ENCODE peak calls at places on chromosomes 2 and 18, in ten cellular contexts. M is A549, L is body of pancreas, C is breast epithelium, H is lower leg skin, B is IMR-90, E is esophagus squamous epithelium, W is right lobe of liver, P is uterus, Y is thyroid gland. F is an unnamed sample.

GRCh38 chr2:36088716-36089328 is 266.8 kb upstream of the CRIM1 start:
- DNase-seq in M (no peak), L (no peak), C (no peak), H (no peak), B (no peak), E (no peak), W (no peak), P (no peak), Y (no peak), F (no peak)

GRCh38 chr2:110929528-110929927 is 191.2 kb upstream of the BCL2L11 start:
- DNase-seq in M (no peak), L (no peak), C (no peak), H (no peak), B (no peak), E (no peak), W (no peak), P (no peak), Y (no peak), F (no peak)

GRCh38 chr18:22643731-22644130 is 226.0 kb upstream of the CTAGE1 start:
- DNase-seq in M (no peak), L (no peak), C (no peak), H (no peak), B (peak), E (no peak), W (no peak), P (no peak), Y (no peak), F (no peak)

GRCh38 chr2:104852161-104852689 is 1.7 kb upstream of the POU3F3 start:
- DNase-seq in M (no peak), L (no peak), C (no peak), H (peak), B (no peak), E (no peak), W (peak), P (no peak), Y (no peak), F (no peak)

GRCh38 chr2:9610781-9611548 is 19.8 kb downstream of the YWHAQ start:
- DNase-seq in M (no peak), L (no peak), C (no peak), H (no peak), B (peak), E (no peak), W (no peak), P (no peak), Y (no peak), F (no peak)

GRCh38 chr2:177334940-177335543 is 57.5 kb upstream of the AGPS start:
- DNase-seq in M (peak), L (no peak), C (no peak), H (no peak), B (peak), E (no peak), W (no peak), P (no peak), Y (peak), F (no peak)

GRCh38 chr2:28413152-28413895 is 20.7 kb downstream of the FOSL2 start:
- DNase-seq in M (no peak), L (no peak), C (no peak), H (no peak), B (peak), E (no peak), W (no peak), P (no peak), Y (no peak), F (no peak)

GRCh38 chr2:189526936-189527654 is 53.5 kb downstream of the SLC40A1 start:
- DNase-seq in M (no peak), L (no peak), C (no peak), H (peak), B (no peak), E (no peak), W (no peak), P (peak), Y (no peak), F (no peak)

GRCh38 chr2:137910641-137911040 is 53.6 kb upstream of the HNMT start:
- DNase-seq in M (no peak), L (no peak), C (no peak), H (no peak), B (peak), E (no peak), W (no peak), P (no peak), Y (no peak), F (no peak)

GRCh38 chr2:105127288-105127915 is 89.5 kb downstream of the MRPS9 start:
- DNase-seq in M (no peak), L (no peak), C (no peak), H (no peak), B (no peak), E (no peak), W (no peak), P (no peak), Y (no peak), F (no peak)

GRCh38 chr2:135945521-135945920 is 39.9 kb downstream of the DARS1 start:
- DNase-seq in M (no peak), L (no peak), C (no peak), H (no peak), B (no peak), E (no peak), W (no peak), P (no peak), Y (no peak), F (no peak)

GRCh38 chr2:98772531-98772930 is 41.6 kb upstream of the MGAT4A start:
- DNase-seq in M (no peak), L (no peak), C (peak), H (no peak), B (no peak), E (no peak), W (no peak), P (no peak), Y (no peak), F (no peak)

GRCh38 chr18:68330658-68331057 is 384.2 kb downstream of the TMX3 start:
- DNase-seq in M (no peak), L (no peak), C (no peak), H (no peak), B (no peak), E (no peak), W (no peak), P (no peak), Y (no peak), F (no peak)

GRCh38 chr2:199798004-199798403 is 53.0 kb downstream of the FTCDNL1 start:
- DNase-seq in M (no peak), L (no peak), C (no peak), H (no peak), B (no peak), E (no peak), W (no peak), P (no peak), Y (no peak), F (no peak)

GRCh38 chr2:193738892-193739291 is 1544.2 kb upstream of the TMEFF2 start:
- DNase-seq in M (no peak), L (no peak), C (no peak), H (no peak), B (no peak), E (no peak), W (no peak), P (no peak), Y (no peak), F (no peak)

GRCh38 chr18:75533954-75534353 is 106.5 kb upstream of the SMIM21 start:
- DNase-seq in M (no peak), L (no peak), C (no peak), H (no peak), B (peak), E (no peak), W (no peak), P (no peak), Y (no peak), F (no peak)

GRCh38 chr2:42474765-42475454 is 18.9 kb downstream of the KCNG3 start:
- DNase-seq in M (no peak), L (no peak), C (no peak), H (no peak), B (no peak), E (no peak), W (no peak), P (no peak), Y (no peak), F (no peak)

GRCh38 chr18:79413901-79414300 is 18.2 kb downstream of the NFATC1 start:
- DNase-seq in M (no peak), L (no peak), C (no peak), H (no peak), B (no peak), E (no peak), W (peak), P (no peak), Y (peak), F (no peak)

GRCh38 chr2:190150413-190150812 is 87.9 kb upstream of the MSTN start:
- DNase-seq in M (no peak), L (no peak), C (no peak), H (no peak), B (no peak), E (no peak), W (no peak), P (no peak), Y (no peak), F (no peak)

GRCh38 chr2:43610361-43610760 is 14.5 kb upstream of the THADA start:
- DNase-seq in M (no peak), L (no peak), C (no peak), H (no peak), B (no peak), E (no peak), W (no peak), P (no peak), Y (no peak), F (no peak)

GRCh38 chr2:218029366-218030360 is 26.9 kb upstream of the TNS1 start:
- DNase-seq in M (no peak), L (no peak), C (no peak), H (peak), B (peak), E (no peak), W (no peak), P (no peak), Y (peak), F (peak)

GRCh38 chr18:51236225-51236624 is 38.7 kb upstream of the MEX3C start:
- DNase-seq in M (peak), L (no peak), C (no peak), H (no peak), B (peak), E (no peak), W (no peak), P (no peak), Y (no peak), F (no peak)

GRCh38 chr2:207161724-207162123 is 4.0 kb downstream of the KLF7 start:
- DNase-seq in M (no peak), L (no peak), C (no peak), H (no peak), B (peak), E (no peak), W (no peak), P (no peak), Y (no peak), F (no peak)

GRCh38 chr2:159694500-159695040 is 17.7 kb upstream of the MARCHF7 start:
- DNase-seq in M (no peak), L (no peak), C (no peak), H (no peak), B (no peak), E (no peak), W (no peak), P (no peak), Y (no peak), F (no peak)

GRCh38 chr2:138846216-138846821 is 66.1 kb upstream of the NXPH2 start:
- DNase-seq in M (peak), L (no peak), C (no peak), H (no peak), B (peak), E (no peak), W (no peak), P (no peak), Y (no peak), F (no peak)

DNA sequence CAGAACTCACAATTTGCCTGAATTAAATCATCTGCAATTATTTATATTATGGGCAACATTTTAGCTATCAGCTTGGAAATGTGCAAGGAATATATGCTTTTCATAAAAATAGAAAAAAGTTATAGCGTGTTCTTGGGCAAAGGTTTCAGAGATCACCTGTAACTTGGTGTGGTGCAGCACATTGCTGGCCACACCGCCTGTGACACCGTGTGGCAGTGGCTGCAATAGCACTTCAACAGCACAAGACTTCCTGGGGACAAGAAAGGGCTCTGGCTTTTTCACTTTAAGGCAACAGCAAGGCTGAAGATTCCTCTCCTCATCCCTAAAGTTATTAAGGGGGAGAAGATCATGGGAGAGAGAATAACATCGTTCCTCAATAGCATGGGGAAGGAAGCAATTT is 14.8 kb upstream of the SERPINB3 start:
- DNase-seq in M (no peak), L (peak), C (no peak), H (no peak), B (no peak), E (no peak), W (peak), P (no peak), Y (no peak), F (peak)
- TF ChIP-seq CTCF in M (no peak), L (peak), C (no peak), H (no peak), B (no peak), E (peak), W (peak), P (no peak), Y (no peak), F (peak)

GRCh38 chr2:231456295-231457004 is 7.8 kb downstream of the NCL start:
- DNase-seq in M (no peak), L (no peak), C (no peak), H (no peak), B (no peak), E (no peak), W (no peak), P (no peak), Y (no peak), F (no peak)

GRCh38 chr2:231457101-231457500 is 7.2 kb downstream of the NCL start:
- DNase-seq in M (no peak), L (no peak), C (no peak), H (no peak), B (peak), E (no peak), W (no peak), P (no peak), Y (no peak), F (no peak)

GRCh38 chr2:231455890-231456289 is 8.4 kb downstream of the NCL start:
- DNase-seq in M (no peak), L (no peak), C (no peak), H (no peak), B (no peak), E (no peak), W (no peak), P (no peak), Y (no peak), F (no peak)

GRCh38 chr2:231454361-231454791 is 9.9 kb downstream of the NCL start:
- DNase-seq in M (no peak), L (no peak), C (no peak), H (no peak), B (no peak), E (no peak), W (no peak), P (no peak), Y (no peak), F (no peak)

GRCh38 chr2:231455222-231455621 is 9.1 kb downstream of the NCL start:
- DNase-seq in M (no peak), L (no peak), C (no peak), H (no peak), B (no peak), E (no peak), W (no peak), P (no peak), Y (no peak), F (no peak)
- TF ChIP-seq POLR2A in M (no peak), L (no peak), C (no peak), H (no peak), B (no peak), E (no peak), W (no peak), P (no peak), Y (no peak), F (no peak)

GRCh38 chr2:2656046-2656715 is 325.1 kb upstream of the MYT1L start:
- DNase-seq in M (no peak), L (peak), C (no peak), H (no peak), B (no peak), E (no peak), W (no peak), P (no peak), Y (peak), F (no peak)
- TF ChIP-seq CTCF in M (no peak), L (no peak), C (no peak), H (no peak), B (no peak), E (no peak), W (no peak), P (no peak), Y (no peak), F (no peak)

GRCh38 chr2:37617119-37617892 is 54.1 kb downstream of the CDC42EP3 start:
- DNase-seq in M (no peak), L (no peak), C (no peak), H (no peak), B (no peak), E (no peak), W (no peak), P (no peak), Y (no peak), F (no peak)
- TF ChIP-seq POLR2A in M (no peak), L (no peak), C (no peak), H (no peak), B (no peak), E (no peak), W (no peak), P (no peak), Y (no peak), F (no peak)

DNA sequence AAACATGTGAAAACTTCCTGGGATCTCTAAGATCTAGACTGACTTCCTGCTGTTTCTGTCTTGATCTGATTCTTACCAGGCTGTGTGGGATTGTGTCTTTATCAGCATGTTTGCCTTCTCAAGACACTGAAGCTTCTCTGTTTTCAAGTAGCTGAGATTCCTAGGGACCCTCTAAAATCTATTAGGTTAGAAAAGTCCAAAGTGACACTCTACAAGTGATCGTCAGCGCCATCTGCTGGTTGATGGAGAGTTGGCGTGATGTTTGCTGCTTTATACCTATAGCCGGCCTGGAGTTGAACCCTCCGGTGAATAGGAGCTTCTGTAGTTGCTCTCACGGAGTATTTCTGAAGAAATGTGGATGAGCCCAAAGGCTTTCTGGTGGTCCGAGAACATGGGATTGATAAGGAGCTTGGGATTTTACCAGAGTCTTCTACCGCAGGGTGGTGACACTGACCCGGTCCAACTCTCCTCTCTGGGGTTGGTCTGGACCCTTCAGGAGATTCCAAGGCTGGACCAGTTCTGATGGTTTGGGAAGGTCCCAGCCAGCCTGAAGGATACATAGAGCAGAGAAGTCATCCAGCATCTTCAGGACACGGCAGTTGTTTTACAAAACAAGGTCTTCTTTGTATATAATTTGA is 96.0 kb upstream of the TTC39C start:
- DNase-seq in M (peak), L (peak), C (peak), H (peak), B (peak), E (no peak), W (no peak), P (peak), Y (peak), F (peak)
- TF ChIP-seq CTCF in M (peak), L (peak), C (peak), H (no peak), B (peak), E (peak), W (peak), P (peak), Y (peak), F (peak)

GRCh38 chr18:6929370-6930102 is 188.1 kb downstream of the LAMA1 start:
- DNase-seq in M (no peak), L (peak), C (no peak), H (no peak), B (no peak), E (no peak), W (no peak), P (no peak), Y (no peak), F (no peak)
- TF ChIP-seq POLR2A in M (no peak), L (no peak), C (no peak), H (no peak), B (no peak), E (no peak), W (no peak), P (no peak), Y (no peak), F (no peak)

GRCh38 chr2:197786010-197786877 is 1.1 kb upstream of the BOLL start:
- DNase-seq in M (peak), L (peak), C (no peak), H (no peak), B (no peak), E (no peak), W (peak), P (no peak), Y (peak), F (peak)
- TF ChIP-seq CTCF in M (peak), L (peak), C (no peak), H (no peak), B (peak), E (peak), W (peak), P (no peak), Y (no peak), F (peak)

DNA sequence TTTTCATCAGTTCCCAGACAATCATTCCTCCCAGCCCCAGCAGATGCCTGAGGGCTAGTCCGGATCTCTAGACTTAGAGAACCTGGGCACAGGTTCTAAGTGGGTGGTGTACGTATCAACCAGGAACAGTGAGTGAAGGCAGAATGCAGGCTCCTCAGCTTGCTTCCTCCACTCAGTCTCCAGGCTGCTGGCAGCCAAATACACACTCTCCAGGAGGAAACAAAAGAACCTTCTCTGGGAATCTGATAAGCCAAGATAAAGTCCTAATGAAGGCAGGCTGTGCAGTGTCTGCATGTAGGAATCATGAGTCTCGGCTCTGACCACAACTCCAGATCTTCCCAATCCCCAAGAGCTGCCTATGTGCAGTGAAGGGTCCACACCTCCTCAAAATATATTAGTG is 245.7 kb downstream of the SP3 start:
- DNase-seq in M (no peak), L (no peak), C (no peak), H (no peak), B (no peak), E (no peak), W (no peak), P (no peak), Y (no peak), F (no peak)
- TF ChIP-seq POLR2A in M (no peak), L (no peak), C (no peak), H (no peak), B (no peak), E (no peak), W (no peak), P (no peak), Y (no peak), F (no peak)

GRCh38 chr18:6729247-6730091 is at the start of gene ARHGAP28:
- DNase-seq in M (peak), L (peak), C (peak), H (peak), B (peak), E (peak), W (peak), P (peak), Y (peak), F (peak)
- TF ChIP-seq CTCF in M (no peak), L (peak), C (peak), H (no peak), B (peak), E (peak), W (no peak), P (peak), Y (peak), F (no peak)

GRCh38 chr18:43847164-43848091 is 570.1 kb upstream of the SYT4 start:
- DNase-seq in M (no peak), L (no peak), C (no peak), H (no peak), B (peak), E (no peak), W (no peak), P (no peak), Y (no peak), F (no peak)
- TF ChIP-seq POLR2A in M (no peak), L (no peak), C (no peak), H (no peak), B (no peak), E (no peak), W (no peak), P (no peak), Y (no peak), F (no peak)